ENCODE peak calls at places on chromosomes 2 and 18, in five cellular contexts. M is IMR-90, Q is K562, K is HepG2, H is H1. D is an unnamed sample.
A peak's percentile ranks its signal among the peaks of the same experiment; 100 is the strongest.

GRCh38 chr2:25098056-25098455 is 56.2 kb downstream of the EFR3B start:
- DNase-seq in M (no peak), K (no peak), H (no peak), Q (no peak), D (no peak)

GRCh38 chr2:56449449-56449860 is 265.7 kb downstream of the CCDC85A start:
- DNase-seq in K (no peak), H (no peak), Q (no peak), M (no peak), D (peak; percentile 26)

GRCh38 chr18:67862069-67862468 is 345.5 kb upstream of the DSEL start:
- DNase-seq in H (no peak), Q (no peak), K (no peak), M (peak; percentile 38), D (no peak)

GRCh38 chr2:9702604-9703084 is 71.8 kb upstream of the YWHAQ start:
- DNase-seq in Q (no peak), M (no peak), K (no peak), H (no peak), D (no peak)

GRCh38 chr2:192827735-192828134 is 633.0 kb upstream of the TMEFF2 start:
- DNase-seq in H (no peak), Q (no peak), K (no peak), M (no peak), D (no peak)

GRCh38 chr18:50117876-50118275 is 77.1 kb downstream of the MYO5B start:
- DNase-seq in M (no peak), K (no peak), Q (no peak), H (no peak), D (no peak)

GRCh38 chr2:102268529-102269524 is 42.5 kb upstream of the IL1RL1 start:
- DNase-seq in M (peak; percentile 92), Q (no peak), K (no peak), H (no peak), D (no peak)

GRCh38 chr2:3571284-3571683 is 3.8 kb upstream of the RPS7 start:
- DNase-seq in Q (no peak), M (peak; percentile 56), H (no peak), K (no peak), D (no peak)

GRCh38 chr18:46728219-46728930 is 28.5 kb downstream of the ST8SIA5 start:
- DNase-seq in K (no peak), H (no peak), Q (no peak), M (no peak), D (no peak)

GRCh38 chr2:85437488-85438290 is 19.2 kb downstream of the SH2D6 start:
- DNase-seq in H (no peak), K (no peak), Q (peak; percentile 86), M (peak; percentile 77), D (peak; percentile 89)

GRCh38 chr2:127597984-127598380 is 48.0 kb upstream of the GPR17 start:
- DNase-seq in H (no peak), K (no peak), Q (no peak), M (peak; percentile 61), D (no peak)

GRCh38 chr2:237590272-237591020 is at the start of gene RAB17:
- DNase-seq in K (peak; percentile 90), Q (no peak), H (no peak), M (peak; percentile 39), D (peak; percentile 48)

GRCh38 chr2:108918941-108919341 is 70.1 kb downstream of the EDAR start:
- DNase-seq in K (no peak), H (no peak), M (no peak), Q (no peak), D (no peak)

GRCh38 chr2:195343540-195343939 is 313.5 kb upstream of the SLC39A10 start:
- DNase-seq in M (no peak), Q (no peak), K (no peak), H (no peak), D (no peak)

GRCh38 chr2:8623576-8623957 is 58.3 kb upstream of the ID2 start:
- DNase-seq in K (no peak), Q (no peak), H (no peak), M (no peak), D (no peak)

GRCh38 chr18:24055009-24055804 is 40.7 kb downstream of the TTC39C start:
- DNase-seq in H (no peak), M (no peak), Q (no peak), K (no peak), D (no peak)

GRCh38 chr2:61816480-61817355 is 37.1 kb downstream of the FAM161A start:
- DNase-seq in K (no peak), M (peak; percentile 19), H (no peak), Q (no peak), D (no peak)

GRCh38 chr18:69758458-69758857 is 189.2 kb downstream of the CD226 start:
- DNase-seq in K (no peak), M (peak; percentile 75), H (no peak), Q (no peak), D (no peak)

GRCh38 chr2:146465460-146465859 is 1379.4 kb upstream of the ACVR2A start:
- DNase-seq in M (no peak), H (no peak), K (no peak), Q (no peak), D (no peak)

GRCh38 chr2:62785810-62786593 is 80.5 kb downstream of the EHBP1 start:
- DNase-seq in Q (no peak), H (no peak), M (peak; percentile 64), K (no peak), D (peak; percentile 48)

GRCh38 chr2:157748371-157749132 is 119.9 kb upstream of the ACVR1C start:
- DNase-seq in H (no peak), K (no peak), M (peak; percentile 24), Q (no peak), D (no peak)

GRCh38 chr18:24915547-24915946 is 436.4 kb downstream of the ZNF521 start:
- DNase-seq in Q (no peak), H (no peak), M (peak; percentile 75), K (no peak), D (no peak)

GRCh38 chr18:6055711-6056110 is 160.4 kb upstream of the TMEM200C start:
- DNase-seq in Q (no peak), M (peak; percentile 96), H (no peak), K (no peak), D (peak; percentile 6)

GRCh38 chr2:98804736-98805135 is 73.8 kb upstream of the MGAT4A start:
- DNase-seq in H (no peak), M (no peak), Q (no peak), K (no peak), D (no peak)

GRCh38 chr2:198930170-198930569 is 527.6 kb downstream of the SATB2 start:
- DNase-seq in H (peak; percentile 7), M (no peak), K (no peak), Q (no peak), D (peak; percentile 2)

GRCh38 chr2:239329284-239329971 is 71.4 kb downstream of the HDAC4 start:
- DNase-seq in M (peak; percentile 41), Q (no peak), K (no peak), H (no peak), D (no peak)

GRCh38 chr2:17543848-17544645 is 3.6 kb downstream of the VSNL1 start:
- DNase-seq in H (no peak), M (peak; percentile 31), K (peak; percentile 48), Q (no peak), D (no peak)

GRCh38 chr18:45324489-45325111 is 290.7 kb upstream of the SLC14A2 start:
- DNase-seq in M (peak; percentile 8), K (no peak), Q (no peak), H (peak; percentile 21), D (no peak)

GRCh38 chr18:10284571-10285282 is 169.7 kb upstream of the APCDD1 start:
- DNase-seq in H (no peak), K (no peak), Q (no peak), M (no peak), D (no peak)

GRCh38 chr2:153953761-153954160 is 82.0 kb downstream of the GALNT13 start:
- DNase-seq in H (no peak), Q (no peak), K (no peak), M (no peak), D (no peak)

GRCh38 chr2:182951948-182952663 is 85.7 kb upstream of the FRZB start:
- DNase-seq in M (no peak), H (no peak), K (no peak), Q (no peak), D (no peak)
- TF ChIP-seq CEBPB in M (no peak), H (no peak), K (no peak), Q (no peak), D (no peak)

GRCh38 chr2:235510305-235510704 is 16.5 kb downstream of the AGAP1 start:
- DNase-seq in H (no peak), Q (no peak), M (no peak), K (peak; percentile 22), D (no peak)

GRCh38 chr2:235512699-235513053 is 18.8 kb downstream of the AGAP1 start:
- DNase-seq in K (no peak), H (no peak), M (no peak), Q (no peak), D (no peak)

GRCh38 chr2:235511751-235512698 is 18.2 kb downstream of the AGAP1 start:
- DNase-seq in Q (no peak), K (no peak), H (no peak), M (no peak), D (no peak)

GRCh38 chr2:235508371-235509160 is 14.7 kb downstream of the AGAP1 start:
- DNase-seq in H (no peak), K (no peak), M (no peak), Q (no peak), D (no peak)

DNA sequence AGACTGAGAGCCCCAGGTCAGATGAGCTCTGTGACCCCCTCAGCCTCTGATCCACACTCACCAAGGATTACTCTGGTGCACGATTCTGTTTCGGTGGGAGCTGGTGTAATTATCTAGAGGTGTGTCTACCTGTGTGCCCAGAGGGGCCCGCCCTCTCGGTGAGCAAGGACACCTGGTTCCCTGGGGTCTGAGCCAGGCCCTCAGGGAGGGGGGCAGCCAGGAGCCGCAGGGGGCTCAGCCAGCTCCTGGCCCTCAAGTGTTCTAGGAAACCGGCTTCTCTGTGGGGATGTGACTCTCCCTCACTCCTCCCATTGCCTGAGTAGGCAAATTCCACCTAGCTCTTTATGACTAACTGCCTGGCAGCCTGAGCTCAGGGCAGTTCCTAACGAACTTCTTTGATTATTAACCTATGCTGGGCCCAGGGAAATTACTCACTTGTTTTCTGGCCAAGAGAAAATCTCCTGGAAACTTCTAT is 17.4 kb downstream of the AGAP1 start:
- DNase-seq in M (peak; percentile 88), Q (no peak), H (no peak), K (peak; percentile 48), D (peak; percentile 87)
- TF ChIP-seq MAFK in M (peak; percentile 88), Q (no peak), H (peak; percentile 8), K (peak; percentile 76), D (peak; percentile 91)

DNA sequence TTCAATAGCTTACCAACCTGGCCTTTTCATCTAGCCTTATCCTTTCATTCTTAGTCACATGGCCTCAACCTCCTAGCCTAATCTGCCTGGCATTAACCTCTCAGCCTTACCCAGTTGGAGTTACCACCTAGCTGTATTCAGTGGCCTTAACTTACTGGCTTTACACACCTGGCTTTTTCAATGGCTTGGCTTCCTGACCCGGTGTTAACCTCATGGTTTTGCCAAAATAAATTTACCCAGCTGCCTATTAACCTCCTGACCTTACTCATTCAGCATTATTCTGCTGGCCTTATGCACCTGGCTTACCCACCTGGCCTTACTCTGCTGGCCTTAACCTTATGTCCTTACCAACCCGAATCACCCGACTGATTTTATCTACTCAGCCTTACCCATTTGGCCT is 135.5 kb upstream of the ZSWIM2 start:
- DNase-seq in H (no peak), M (no peak), Q (no peak), K (no peak), D (no peak)
- TF ChIP-seq CEBPB in H (no peak), M (no peak), Q (no peak), K (no peak), D (no peak)

DNA sequence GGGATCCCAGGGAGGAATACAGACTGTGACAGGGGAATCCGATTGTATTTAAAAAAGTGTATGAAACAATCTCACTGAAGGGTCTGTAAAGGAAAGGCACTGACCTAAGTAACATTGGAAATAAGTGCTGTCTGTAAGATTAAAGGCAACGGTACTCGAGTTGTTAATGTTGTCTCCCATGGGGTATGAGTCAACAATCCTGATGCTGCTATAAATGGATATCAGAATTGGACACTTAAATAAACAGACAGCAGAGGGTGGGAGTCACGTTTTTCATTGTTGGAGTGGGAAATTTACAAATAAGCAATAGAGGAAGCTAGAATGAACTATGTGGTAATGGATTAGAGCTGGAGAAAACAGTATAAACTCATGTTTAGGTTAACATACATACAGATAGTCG is 452.4 kb upstream of the RGPD4 start:
- DNase-seq in H (no peak), M (no peak), Q (no peak), K (no peak), D (no peak)
- TF ChIP-seq MAFK in H (no peak), M (no peak), Q (no peak), K (no peak), D (no peak)

D was measured in A549.